ENCODE peak calls at places on chromosome 15, in five cellular contexts. W, H, M, Y and L are unnamed samples. For H3K4me1, the result is how much of the 10 kb centered on the place peaks cover.

GRCh38 chr15:75597667-75598341 is 18.7 kb upstream of the PTPN9 start:
- DNase-seq in W (peak), H (peak), Y (peak), M (no peak), L (no peak)

GRCh38 chr15:91072162-91072561 is 27.9 kb upstream of the SV2B start:
- DNase-seq in M (no peak), Y (no peak), W (no peak), H (no peak), L (no peak)

GRCh38 chr15:34609102-34609501 is 25.7 kb upstream of the GOLGA8B start:
- DNase-seq in Y (no peak), W (no peak), H (no peak), M (no peak), L (no peak)

GRCh38 chr15:67085818-67086649 is 20.6 kb downstream of the SMAD3 start:
- DNase-seq in Y (no peak), M (peak), W (peak), H (peak), L (no peak)

GRCh38 chr15:62983956-62984355 is 58.6 kb upstream of the TPM1 start:
- DNase-seq in W (no peak), Y (no peak), M (no peak), H (no peak), L (no peak)

GRCh38 chr15:78130466-78131294 is 565 bp downstream of the CIB2 start:
- DNase-seq in Y (no peak), W (no peak), H (no peak), M (no peak), L (no peak)

GRCh38 chr15:32669870-32670623 is 28.5 kb downstream of the SCG5 start:
- DNase-seq in M (peak), W (peak), Y (peak), H (peak), L (no peak)

GRCh38 chr15:67783303-67783702 is 42.0 kb upstream of the SKOR1 start:
- DNase-seq in Y (no peak), M (no peak), H (no peak), W (no peak), L (no peak)

GRCh38 chr15:89119489-89120478 is 31.5 kb downstream of the ABHD2 start:
- DNase-seq in W (peak), H (no peak), M (peak), Y (no peak), L (no peak)

GRCh38 chr15:48176097-48176496 is 2.0 kb downstream of the MYEF2 start:
- DNase-seq in W (peak), Y (no peak), M (peak), H (no peak), L (no peak)

GRCh38 chr15:55221090-55222011 is 24.6 kb upstream of the RSL24D1 start:
- DNase-seq in W (peak), Y (no peak), M (peak), H (peak), L (no peak)

GRCh38 chr15:35838422-35839150 is 292.6 kb upstream of the DPH6 start:
- DNase-seq in M (no peak), W (no peak), Y (no peak), H (peak), L (no peak)

GRCh38 chr15:28961391-28961790 is 75.6 kb downstream of the APBA2 start:
- DNase-seq in W (no peak), Y (no peak), H (no peak), M (no peak), L (no peak)

GRCh38 chr15:84934942-84935729 is 46.5 kb upstream of the PDE8A start:
- DNase-seq in Y (peak), W (no peak), M (no peak), H (peak), L (no peak)

GRCh38 chr15:36449084-36449661 is 130.3 kb upstream of the CDIN1 start:
- DNase-seq in W (no peak), M (no peak), Y (peak), H (peak), L (peak)

GRCh38 chr15:31341036-31341435 is 14.4 kb downstream of the KLF13 start:
- DNase-seq in M (no peak), H (no peak), Y (no peak), W (no peak), L (no peak)

GRCh38 chr15:57789225-57789624 is 82.7 kb downstream of the POLR2M start:
- DNase-seq in Y (no peak), M (no peak), W (no peak), H (no peak), L (no peak)

GRCh38 chr15:57785039-57785438 is 78.5 kb downstream of the POLR2M start:
- DNase-seq in H (no peak), Y (no peak), W (no peak), M (no peak), L (no peak)

GRCh38 chr15:57782731-57783130 is 76.2 kb downstream of the POLR2M start:
- DNase-seq in M (no peak), H (no peak), Y (no peak), W (no peak), L (no peak)

GRCh38 chr15:57784081-57784488 is 77.6 kb downstream of the POLR2M start:
- DNase-seq in W (peak), M (no peak), H (no peak), Y (no peak), L (no peak)

GRCh38 chr15:57785959-57786358 is 79.4 kb downstream of the POLR2M start:
- DNase-seq in M (no peak), H (no peak), W (no peak), Y (no peak), L (no peak)
- H3K4me1 ChIP-seq in M (under half), H (under half), W (under half), Y (under half), L (under half)

GRCh38 chr15:92821491-92822116 is 78.5 kb upstream of the CHD2 start:
- DNase-seq in W (no peak), M (peak), Y (no peak), H (peak), L (no peak)
- H3K9ac ChIP-seq in W (peak), M (no peak), Y (no peak), H (no peak), L (no peak)

GRCh38 chr15:59688888-59689625 is at the start of gene BNIP2:
- DNase-seq in H (peak), Y (peak), M (peak), W (peak), L (peak)
- H3K18ac ChIP-seq in H (peak), Y (peak), M (peak), W (peak), L (peak)

GRCh38 chr15:98904466-98905048 is 103.0 kb downstream of the PGPEP1L start:
- DNase-seq in M (peak), Y (peak), W (peak), H (peak), L (no peak)

GRCh38 chr15:98907921-98908490 is 99.6 kb downstream of the PGPEP1L start:
- DNase-seq in W (no peak), Y (no peak), H (no peak), M (no peak), L (no peak)

GRCh38 chr15:98903377-98904018 is 104.1 kb downstream of the PGPEP1L start:
- DNase-seq in W (peak), Y (no peak), M (peak), H (no peak), L (no peak)

GRCh38 chr15:98905981-98906711 is 101.4 kb downstream of the PGPEP1L start:
- DNase-seq in W (no peak), M (no peak), H (no peak), Y (no peak), L (no peak)

GRCh38 chr15:98906712-98907083 is 100.9 kb downstream of the PGPEP1L start:
- DNase-seq in H (no peak), M (peak), W (peak), Y (no peak), L (no peak)
- H3K4me1 ChIP-seq in H (under half), M (under half), W (under half), Y (under half), L (under half)

DNA sequence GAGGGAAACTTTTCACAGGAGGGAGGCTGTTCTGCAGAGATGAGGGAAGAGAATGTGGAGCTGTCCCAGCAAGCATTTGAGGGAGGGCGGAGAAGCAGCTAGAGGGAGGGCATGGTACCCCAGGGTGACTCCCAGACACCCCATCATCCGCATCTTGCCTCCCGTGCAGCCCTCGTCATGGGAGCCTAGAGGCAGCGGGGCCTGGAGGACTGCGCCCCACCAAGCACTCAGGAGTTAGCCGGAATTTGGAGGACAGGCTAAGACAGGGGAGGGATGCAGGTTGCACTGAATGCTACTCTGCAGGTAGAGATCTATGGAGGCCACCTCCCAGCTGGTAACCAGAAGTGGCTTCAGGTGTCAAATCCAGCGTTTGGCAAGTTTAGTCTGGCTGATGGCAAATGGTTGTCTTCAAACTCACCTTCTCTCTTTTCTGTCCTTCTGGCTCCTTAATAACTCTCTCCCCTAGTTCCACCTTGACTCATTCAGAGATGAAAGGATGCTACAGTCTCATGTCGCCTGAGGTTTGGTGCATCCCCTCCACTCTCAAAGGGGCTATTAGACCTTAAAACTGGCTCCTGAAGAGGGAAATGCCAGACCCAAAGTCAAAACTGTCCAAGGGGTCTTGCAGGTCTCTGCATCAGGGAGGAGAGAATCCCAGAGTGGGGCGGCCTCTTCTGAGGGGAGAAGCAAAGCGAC is 155.9 kb upstream of the TLE3 start:
- DNase-seq in M (no peak), Y (no peak), H (no peak), W (no peak), L (no peak)
- H3K9ac ChIP-seq in M (no peak), Y (no peak), H (no peak), W (no peak), L (no peak)

DNA sequence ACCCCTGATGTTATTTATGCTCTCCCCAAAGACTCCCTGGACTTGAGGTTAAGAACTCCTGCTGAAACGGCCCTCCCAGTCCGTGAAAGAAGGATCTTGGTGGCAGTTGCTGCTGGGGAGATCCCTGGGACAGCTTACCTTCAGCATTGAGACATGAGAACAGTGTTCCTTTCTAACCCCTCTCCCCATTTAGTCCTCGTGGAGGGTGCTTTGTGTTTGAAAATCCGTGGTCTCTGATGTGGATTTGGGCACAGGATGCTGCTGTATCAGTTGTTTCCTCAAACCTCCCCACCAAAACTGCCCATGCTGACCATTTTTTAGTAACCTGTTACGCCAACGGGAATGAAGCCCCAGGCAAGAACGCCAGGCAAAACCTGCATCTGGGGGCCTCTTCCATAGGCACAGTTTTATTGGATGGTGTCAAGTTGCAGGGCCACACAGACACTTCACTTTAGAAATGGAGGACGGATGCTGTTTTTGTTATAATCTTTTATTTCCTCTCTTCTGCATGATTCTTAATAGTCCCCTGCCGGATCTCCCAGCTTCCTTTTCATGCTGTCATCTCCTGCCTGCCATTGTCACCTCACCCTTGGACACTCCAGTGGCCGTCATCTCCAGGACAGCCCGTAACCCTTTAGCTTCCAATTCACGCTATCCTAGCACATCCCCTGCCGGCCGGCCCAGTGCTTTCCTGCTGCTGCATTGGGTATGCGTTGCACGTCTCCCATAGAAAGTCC is 31.7 kb upstream of the CEMIP start:
- DNase-seq in M (no peak), Y (peak), W (no peak), H (peak), L (no peak)
- H3K18ac ChIP-seq in M (no peak), Y (no peak), W (no peak), H (no peak), L (no peak)

DNA sequence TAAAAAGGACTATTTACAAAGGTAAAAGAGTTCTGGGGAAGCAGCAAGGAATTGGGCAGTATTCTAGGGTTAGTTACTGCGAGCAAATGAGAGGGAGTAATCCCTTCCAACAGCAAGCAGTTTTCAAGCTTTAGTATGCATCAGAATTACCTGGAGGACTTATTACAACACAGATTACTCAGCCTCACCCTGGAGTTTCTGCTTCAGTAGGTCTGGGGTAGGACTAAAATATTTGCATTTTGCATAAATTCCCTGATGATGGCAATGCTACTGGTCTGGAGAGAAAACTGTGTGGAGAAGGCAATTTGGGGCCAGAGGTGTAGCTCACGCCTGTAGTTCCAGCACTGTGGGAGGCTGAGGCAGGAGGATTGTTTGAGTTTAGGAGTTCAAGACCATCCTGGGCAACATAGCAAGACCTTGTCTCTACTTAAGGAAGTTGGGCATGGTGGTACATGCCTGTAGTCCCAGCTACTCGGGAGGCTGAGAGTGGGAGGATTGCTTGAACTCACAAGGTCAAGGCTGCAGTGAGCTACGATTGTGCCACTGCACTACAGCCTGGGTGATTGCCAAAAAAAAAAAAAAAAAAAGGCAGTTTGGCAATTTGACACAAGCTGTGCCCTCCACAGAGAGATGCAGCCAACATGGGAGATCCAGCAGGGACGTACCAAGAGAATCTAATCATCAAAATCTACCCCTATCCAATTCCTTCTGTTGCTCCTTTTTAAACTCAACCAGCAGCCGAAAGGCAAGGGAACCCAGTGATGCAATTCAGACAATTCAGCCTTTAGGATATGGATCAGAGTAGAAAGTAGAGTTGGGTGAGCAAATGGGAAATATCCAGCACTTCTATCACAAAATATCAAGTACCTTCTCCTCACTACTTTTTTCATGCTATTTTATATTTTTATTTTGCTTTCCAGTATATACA is 27.1 kb upstream of the AP4E1 start:
- DNase-seq in W (no peak), M (peak), Y (no peak), H (peak), L (no peak)
- H3K4me1 ChIP-seq in W (under half), M (under half), Y (under half), H (under half), L (under half)

GRCh38 chr15:27686376-27686775 is 412.7 kb downstream of the OCA2 start:
- DNase-seq in H (peak), Y (no peak), M (peak), W (no peak), L (no peak)
- H3K9ac ChIP-seq in H (no peak), Y (no peak), M (no peak), W (no peak), L (no peak)

GRCh38 chr15:74202461-74203401 is at the start of gene STRA6:
- DNase-seq in Y (peak), W (peak), H (peak), M (no peak), L (peak)
- H3K18ac ChIP-seq in Y (no peak), W (peak), H (peak), M (no peak), L (peak)